ENCODE peak calls at places on chromosomes 5 and 9, in eight cellular contexts. One of them, this sample, is unnamed.

GRCh38 chr9:37999501-38000189 is 69.4 kb downstream of the SHB start:
- DNase-seq in GM12865: no peak
- DNase-seq in AG09309: no peak
- DNase-seq in AG04450: no peak
- DNase-seq in globus pallidus: peak; percentile 82
- DNase-seq in T-helper 9 cell: no peak
- DNase-seq in NCI-H446 treated with DMSO at 0.1 percent for 48 hours: no peak
- DNase-seq in ELR: peak; percentile 85
- DNase-seq in this sample: no peak

GRCh38 chr5:101716941-101717340 is 579.1 kb downstream of the SLCO4C1 start:
- DNase-seq in AG04450: no peak
- DNase-seq in globus pallidus: no peak
- DNase-seq in T-helper 9 cell: no peak
- DNase-seq in NCI-H446 treated with DMSO at 0.1 percent for 48 hours: no peak
- DNase-seq in AG09309: no peak
- DNase-seq in GM12865: no peak
- DNase-seq in ELR: no peak
- DNase-seq in this sample: no peak

GRCh38 chr5:112012112-112012511 is 255.1 kb upstream of the NREP start:
- DNase-seq in AG04450: no peak
- DNase-seq in globus pallidus: peak; percentile 21
- DNase-seq in GM12865: no peak
- DNase-seq in T-helper 9 cell: no peak
- DNase-seq in AG09309: no peak
- DNase-seq in ELR: peak; percentile 18
- DNase-seq in NCI-H446 treated with DMSO at 0.1 percent for 48 hours: no peak
- DNase-seq in this sample: peak; percentile 17

GRCh38 chr9:73474625-73475024 is 323.0 kb downstream of the ANXA1 start:
- DNase-seq in T-helper 9 cell: no peak
- DNase-seq in AG09309: no peak
- DNase-seq in AG04450: no peak
- DNase-seq in NCI-H446 treated with DMSO at 0.1 percent for 48 hours: no peak
- DNase-seq in ELR: no peak
- DNase-seq in GM12865: no peak
- DNase-seq in globus pallidus: no peak
- DNase-seq in this sample: no peak

GRCh38 chr5:137192293-137192743 is 306.8 kb downstream of the SPOCK1 start:
- DNase-seq in globus pallidus: no peak
- DNase-seq in T-helper 9 cell: no peak
- DNase-seq in GM12865: no peak
- DNase-seq in AG09309: peak; percentile 31
- DNase-seq in AG04450: no peak
- DNase-seq in ELR: peak; percentile 66
- DNase-seq in NCI-H446 treated with DMSO at 0.1 percent for 48 hours: no peak
- DNase-seq in this sample: no peak

GRCh38 chr5:6305821-6306220 is 72.5 kb downstream of the MED10 start:
- DNase-seq in T-helper 9 cell: no peak
- DNase-seq in ELR: no peak
- DNase-seq in AG04450: no peak
- DNase-seq in NCI-H446 treated with DMSO at 0.1 percent for 48 hours: no peak
- DNase-seq in globus pallidus: no peak
- DNase-seq in AG09309: no peak
- DNase-seq in GM12865: no peak
- DNase-seq in this sample: no peak

GRCh38 chr5:107669543-107670027 is 1.2 kb downstream of the EFNA5 start:
- DNase-seq in ELR: peak; percentile 49
- DNase-seq in GM12865: peak; percentile 57
- DNase-seq in T-helper 9 cell: no peak
- DNase-seq in globus pallidus: peak; percentile 13
- DNase-seq in AG09309: no peak
- DNase-seq in NCI-H446 treated with DMSO at 0.1 percent for 48 hours: peak; percentile 78
- DNase-seq in AG04450: no peak
- DNase-seq in this sample: peak; percentile 18

GRCh38 chr9:78905387-78905786 is 608.5 kb downstream of the PSAT1 start:
- DNase-seq in T-helper 9 cell: no peak
- DNase-seq in AG04450: no peak
- DNase-seq in AG09309: no peak
- DNase-seq in globus pallidus: no peak
- DNase-seq in GM12865: no peak
- DNase-seq in NCI-H446 treated with DMSO at 0.1 percent for 48 hours: no peak
- DNase-seq in ELR: no peak
- DNase-seq in this sample: no peak

GRCh38 chr9:16899611-16900010 is 29.1 kb upstream of the BNC2 start:
- DNase-seq in AG09309: no peak
- DNase-seq in T-helper 9 cell: no peak
- DNase-seq in AG04450: peak; percentile 29
- DNase-seq in GM12865: no peak
- DNase-seq in NCI-H446 treated with DMSO at 0.1 percent for 48 hours: no peak
- DNase-seq in ELR: no peak
- DNase-seq in globus pallidus: no peak
- DNase-seq in this sample: no peak

GRCh38 chr5:89211836-89212235 is 328.9 kb upstream of the MEF2C start:
- DNase-seq in AG09309: peak; percentile 77
- DNase-seq in NCI-H446 treated with DMSO at 0.1 percent for 48 hours: no peak
- DNase-seq in GM12865: no peak
- DNase-seq in T-helper 9 cell: no peak
- DNase-seq in globus pallidus: no peak
- DNase-seq in AG04450: peak; percentile 52
- DNase-seq in ELR: peak; percentile 67
- DNase-seq in this sample: no peak

GRCh38 chr9:70262948-70263347 is 4.2 kb downstream of the SMC5 start:
- DNase-seq in NCI-H446 treated with DMSO at 0.1 percent for 48 hours: no peak
- DNase-seq in AG04450: no peak
- DNase-seq in T-helper 9 cell: no peak
- DNase-seq in AG09309: no peak
- DNase-seq in globus pallidus: no peak
- DNase-seq in ELR: no peak
- DNase-seq in GM12865: peak; percentile 15
- DNase-seq in this sample: no peak

GRCh38 chr9:15115702-15116639 is 191.0 kb downstream of the TTC39B start:
- DNase-seq in AG09309: no peak
- DNase-seq in globus pallidus: no peak
- DNase-seq in AG04450: no peak
- DNase-seq in T-helper 9 cell: no peak
- DNase-seq in NCI-H446 treated with DMSO at 0.1 percent for 48 hours: no peak
- DNase-seq in ELR: no peak
- DNase-seq in GM12865: no peak
- DNase-seq in this sample: no peak

GRCh38 chr9:133943781-133944745 is 48.1 kb downstream of the VAV2 start:
- DNase-seq in NCI-H446 treated with DMSO at 0.1 percent for 48 hours: no peak
- DNase-seq in AG09309: no peak
- DNase-seq in globus pallidus: no peak
- DNase-seq in AG04450: no peak
- DNase-seq in T-helper 9 cell: no peak
- DNase-seq in ELR: no peak
- DNase-seq in GM12865: no peak
- DNase-seq in this sample: no peak

GRCh38 chr9:86721843-86722705 is 225.2 kb downstream of the GAS1 start:
- DNase-seq in NCI-H446 treated with DMSO at 0.1 percent for 48 hours: no peak
- DNase-seq in AG09309: peak; percentile 90
- DNase-seq in T-helper 9 cell: no peak
- DNase-seq in globus pallidus: no peak
- DNase-seq in AG04450: peak; percentile 74
- DNase-seq in GM12865: no peak
- DNase-seq in ELR: peak; percentile 86
- DNase-seq in this sample: no peak

GRCh38 chr5:171074747-171075146 is 212.9 kb downstream of the RANBP17 start:
- DNase-seq in AG09309: no peak
- DNase-seq in GM12865: no peak
- DNase-seq in T-helper 9 cell: no peak
- DNase-seq in ELR: no peak
- DNase-seq in globus pallidus: no peak
- DNase-seq in NCI-H446 treated with DMSO at 0.1 percent for 48 hours: no peak
- DNase-seq in AG04450: no peak
- DNase-seq in this sample: no peak

GRCh38 chr9:79763861-79764260 is 192.1 kb downstream of the TLE4 start:
- DNase-seq in globus pallidus: no peak
- DNase-seq in GM12865: no peak
- DNase-seq in T-helper 9 cell: no peak
- DNase-seq in AG09309: no peak
- DNase-seq in AG04450: no peak
- DNase-seq in ELR: no peak
- DNase-seq in NCI-H446 treated with DMSO at 0.1 percent for 48 hours: no peak
- DNase-seq in this sample: no peak

GRCh38 chr5:179413711-179414458 is 68.6 kb upstream of the ADAMTS2 start:
- DNase-seq in ELR: no peak
- DNase-seq in GM12865: no peak
- DNase-seq in T-helper 9 cell: no peak
- DNase-seq in globus pallidus: no peak
- DNase-seq in AG09309: no peak
- DNase-seq in AG04450: no peak
- DNase-seq in NCI-H446 treated with DMSO at 0.1 percent for 48 hours: no peak
- DNase-seq in this sample: no peak

GRCh38 chr9:126303488-126303887 is 23.1 kb upstream of the MVB12B start:
- DNase-seq in NCI-H446 treated with DMSO at 0.1 percent for 48 hours: no peak
- DNase-seq in T-helper 9 cell: no peak
- DNase-seq in GM12865: peak; percentile 12
- DNase-seq in AG09309: no peak
- DNase-seq in AG04450: no peak
- DNase-seq in ELR: no peak
- DNase-seq in globus pallidus: no peak
- DNase-seq in this sample: no peak

GRCh38 chr9:136021891-136022681 is 60.9 kb upstream of the UBAC1 start:
- DNase-seq in GM12865: no peak
- DNase-seq in AG04450: no peak
- DNase-seq in AG09309: no peak
- DNase-seq in globus pallidus: no peak
- DNase-seq in T-helper 9 cell: no peak
- DNase-seq in ELR: no peak
- DNase-seq in NCI-H446 treated with DMSO at 0.1 percent for 48 hours: no peak
- DNase-seq in this sample: no peak